ENCODE peak calls at places on chromosomes 12 and 14, in six cellular contexts. E is kidney, X is GM04504, H is NCI-H748 treated with DMSO at 0.1 percent for 48 hours, U is amniotic epithelial cell, B is progenitor cell of endocrine pancreas. K is an unnamed sample.

GRCh38 chr14:59451849-59452248 is 13.3 kb downstream of the GPR135 start:
- DNase-seq in E (no peak), X (no peak), H (no peak), U (no peak), B (no peak), K (no peak)

GRCh38 chr12:64826234-64826633 is 1.8 kb downstream of the TBC1D30 start:
- DNase-seq in E (peak), X (no peak), H (peak), U (peak), B (peak), K (peak)

GRCh38 chr14:36747411-36748184 is 85.9 kb downstream of the PAX9 start:
- DNase-seq in E (no peak), X (no peak), H (peak), U (no peak), B (no peak), K (peak)

GRCh38 chr12:40618621-40619020 is 73.6 kb upstream of the CNTN1 start:
- DNase-seq in E (no peak), X (no peak), H (no peak), U (no peak), B (no peak), K (no peak)

GRCh38 chr12:123900898-123901376 is 71.7 kb downstream of the CCDC92 start:
- DNase-seq in E (no peak), X (no peak), H (no peak), U (peak), B (no peak), K (peak)

GRCh38 chr12:24955389-24955788 is 6.5 kb upstream of the BCAT1 start:
- DNase-seq in E (no peak), X (no peak), H (no peak), U (no peak), B (no peak), K (no peak)

GRCh38 chr12:96258451-96258933 is 64.3 kb downstream of the ELK3 start:
- DNase-seq in E (no peak), X (peak), H (no peak), U (no peak), B (no peak), K (peak)

GRCh38 chr14:50954811-50955372 is 10.6 kb upstream of the PYGL start:
- DNase-seq in E (no peak), X (peak), H (peak), U (peak), B (no peak), K (peak)

GRCh38 chr12:103632554-103633216 is 45.6 kb downstream of the STAB2 start:
- DNase-seq in E (peak), X (peak), H (peak), U (peak), B (peak), K (peak)

GRCh38 chr12:68375701-68376469 is 43.7 kb upstream of the MDM1 start:
- DNase-seq in E (no peak), X (no peak), H (no peak), U (no peak), B (no peak), K (peak)

GRCh38 chr12:6383572-6384498 is at the start of gene LTBR:
- DNase-seq in E (peak), X (peak), H (no peak), U (peak), B (peak), K (peak)

GRCh38 chr14:58712357-58712756 is 74.6 kb downstream of the DACT1 start:
- DNase-seq in E (no peak), X (no peak), H (no peak), U (peak), B (no peak), K (no peak)

GRCh38 chr14:75011356-75012097 is 8.8 kb downstream of the EIF2B2 start:
- DNase-seq in E (no peak), X (peak), H (no peak), U (peak), B (no peak), K (peak)

GRCh38 chr14:25411933-25412757 is 362.2 kb upstream of the STXBP6 start:
- DNase-seq in E (no peak), X (no peak), H (peak), U (peak), B (no peak), K (peak)

GRCh38 chr12:73106896-73107295 is 834.7 kb downstream of the TRHDE start:
- DNase-seq in E (no peak), X (no peak), H (no peak), U (no peak), B (no peak), K (no peak)

GRCh38 chr12:65308001-65308400 is 29.5 kb downstream of the MSRB3 start:
- DNase-seq in E (no peak), X (no peak), H (no peak), U (peak), B (no peak), K (no peak)

GRCh38 chr12:24045816-24046257 is 96.4 kb upstream of the SOX5 start:
- DNase-seq in E (peak), X (no peak), H (no peak), U (peak), B (no peak), K (peak)

GRCh38 chr12:79883216-79883615 is 51.7 kb downstream of the PPP1R12A start:
- DNase-seq in E (no peak), X (no peak), H (no peak), U (peak), B (no peak), K (peak)

GRCh38 chr14:59267046-59267445 is 78.6 kb downstream of the DAAM1 start:
- DNase-seq in E (no peak), X (no peak), H (no peak), U (no peak), B (no peak), K (no peak)

GRCh38 chr14:22448035-22448904 is 140.8 kb downstream of the DAD1 start:
- DNase-seq in E (no peak), X (no peak), H (no peak), U (no peak), B (no peak), K (peak)

GRCh38 chr12:126588586-126589249 is 1523.5 kb downstream of the AACS start:
- DNase-seq in E (no peak), X (no peak), H (no peak), U (no peak), B (no peak), K (peak)

GRCh38 chr14:96805906-96806305 is 8.7 kb downstream of the VRK1 start:
- DNase-seq in E (no peak), X (no peak), H (no peak), U (no peak), B (no peak), K (no peak)

GRCh38 chr12:11716794-11717532 is 67.5 kb downstream of the ETV6 start:
- DNase-seq in E (no peak), X (no peak), H (no peak), U (peak), B (no peak), K (no peak)

GRCh38 chr14:61471297-61471980 is 150.1 kb downstream of the PRKCH start:
- DNase-seq in E (no peak), X (no peak), H (no peak), U (peak), B (no peak), K (no peak)

GRCh38 chr12:42868291-42868690 is 278.7 kb upstream of the PRICKLE1 start:
- DNase-seq in E (no peak), X (no peak), H (no peak), U (peak), B (no peak), K (no peak)

GRCh38 chr12:89353823-89354629 is 1.7 kb upstream of the DUSP6 start:
- DNase-seq in E (peak), X (peak), H (peak), U (peak), B (peak), K (peak)

GRCh38 chr14:104708606-104709268 is 15.3 kb upstream of the ADSS1 start:
- DNase-seq in E (no peak), X (no peak), H (peak), U (no peak), B (peak), K (peak)

GRCh38 chr12:45762185-45763110 is 32.9 kb downstream of the ARID2 start:
- DNase-seq in E (no peak), X (peak), H (peak), U (peak), B (no peak), K (peak)

GRCh38 chr14:71166434-71166833 is 259.2 kb downstream of the PCNX1 start:
- DNase-seq in E (no peak), X (peak), H (no peak), U (peak), B (no peak), K (peak)

GRCh38 chr12:104207416-104207941 is 8.1 kb upstream of the TXNRD1 start:
- DNase-seq in E (no peak), X (no peak), H (no peak), U (peak), B (no peak), K (no peak)

GRCh38 chr12:19198272-19198671 is 68.7 kb downstream of the PLEKHA5 start:
- DNase-seq in E (no peak), X (no peak), H (no peak), U (peak), B (no peak), K (peak)

GRCh38 chr12:79920421-79921238 is 14.3 kb downstream of the PPP1R12A start:
- DNase-seq in E (no peak), X (no peak), H (no peak), U (no peak), B (no peak), K (no peak)

GRCh38 chr12:67034110-67034879 is 234.9 kb upstream of the CAND1 start:
- DNase-seq in E (no peak), X (no peak), H (no peak), U (peak), B (no peak), K (peak)